ENCODE peak calls at places on chromosomes 4 and X, in nine cellular contexts. C is endothelial cell of umbilical vein, M is GM23338, A is sigmoid colon, R is H1, N is stomach, K is breast epithelium, F is HCT116, S is GM12878. U is an unnamed sample.

GRCh38 chr4:13905543-13905942 is 278.0 kb upstream of the BOD1L1 start:
- DNase-seq in C (no peak), M (no peak), A (no peak), R (no peak), N (no peak), K (no peak), F (no peak), S (no peak), U (no peak)

GRCh38 chr4:39044947-39045734 is 12.9 kb upstream of the TMEM156 start:
- DNase-seq in C (peak), M (peak), A (peak), R (peak), N (peak), K (no peak), F (no peak), S (no peak), U (no peak)

GRCh38 chr4:8242782-8243556 is 26.6 kb upstream of the HTRA3 start:
- DNase-seq in C (no peak), M (no peak), A (no peak), R (no peak), N (no peak), K (no peak), F (no peak), S (no peak), U (no peak)

GRCh38 chrX:104195489-104196084 is 29.3 kb downstream of the FAM199X start:
- DNase-seq in C (peak), M (peak), A (no peak), R (no peak), N (no peak), K (no peak), F (peak), S (no peak), U (no peak)

GRCh38 chr4:72613959-72614358 is 44.9 kb upstream of the ADAMTS3 start:
- DNase-seq in C (no peak), M (no peak), A (no peak), R (no peak), N (no peak), K (no peak), F (no peak), S (no peak), U (no peak)

GRCh38 chr4:181688416-181688815 is 554.8 kb upstream of the TENM3 start:
- DNase-seq in C (no peak), M (peak), A (no peak), R (no peak), N (no peak), K (no peak), F (no peak), S (no peak), U (no peak)

GRCh38 chrX:136063340-136064079 is 78.3 kb downstream of the SLC9A6 start:
- DNase-seq in C (no peak), M (no peak), A (peak), R (no peak), N (no peak), K (no peak), F (no peak), S (no peak), U (no peak)

GRCh38 chr4:85824166-85824945 is 349.4 kb downstream of the ARHGAP24 start:
- DNase-seq in C (peak), M (no peak), A (no peak), R (no peak), N (no peak), K (no peak), F (no peak), S (no peak), U (no peak)

GRCh38 chr4:108560624-108561023 is 59.8 kb upstream of the RPL34 start:
- DNase-seq in C (peak), M (no peak), A (no peak), R (no peak), N (no peak), K (no peak), F (no peak), S (no peak), U (no peak)

GRCh38 chr4:96009720-96010119 is 169.8 kb downstream of the PDHA2 start:
- DNase-seq in C (no peak), M (peak), A (no peak), R (no peak), N (no peak), K (no peak), F (no peak), S (no peak), U (no peak)

GRCh38 chrX:131762802-131763234 is 218.9 kb downstream of the OR13H1 start:
- DNase-seq in C (no peak), M (peak), A (peak), R (no peak), N (peak), K (no peak), F (no peak), S (peak), U (no peak)

GRCh38 chr4:151103758-151104157 is 4.3 kb downstream of the RPS3A start:
- DNase-seq in C (no peak), M (no peak), A (no peak), R (no peak), N (no peak), K (no peak), F (no peak), S (no peak), U (no peak)

GRCh38 chr4:151104621-151105020 is 5.2 kb downstream of the RPS3A start:
- DNase-seq in C (no peak), M (no peak), A (no peak), R (no peak), N (no peak), K (no peak), F (no peak), S (no peak), U (no peak)

GRCh38 chr4:151110236-151110635 is 10.8 kb downstream of the RPS3A start:
- DNase-seq in C (no peak), M (no peak), A (no peak), R (no peak), N (no peak), K (no peak), F (no peak), S (no peak), U (no peak)

GRCh38 chr4:151107063-151107462 is 7.6 kb downstream of the RPS3A start:
- DNase-seq in C (no peak), M (no peak), A (no peak), R (no peak), N (no peak), K (no peak), F (no peak), S (no peak), U (no peak)

DNA sequence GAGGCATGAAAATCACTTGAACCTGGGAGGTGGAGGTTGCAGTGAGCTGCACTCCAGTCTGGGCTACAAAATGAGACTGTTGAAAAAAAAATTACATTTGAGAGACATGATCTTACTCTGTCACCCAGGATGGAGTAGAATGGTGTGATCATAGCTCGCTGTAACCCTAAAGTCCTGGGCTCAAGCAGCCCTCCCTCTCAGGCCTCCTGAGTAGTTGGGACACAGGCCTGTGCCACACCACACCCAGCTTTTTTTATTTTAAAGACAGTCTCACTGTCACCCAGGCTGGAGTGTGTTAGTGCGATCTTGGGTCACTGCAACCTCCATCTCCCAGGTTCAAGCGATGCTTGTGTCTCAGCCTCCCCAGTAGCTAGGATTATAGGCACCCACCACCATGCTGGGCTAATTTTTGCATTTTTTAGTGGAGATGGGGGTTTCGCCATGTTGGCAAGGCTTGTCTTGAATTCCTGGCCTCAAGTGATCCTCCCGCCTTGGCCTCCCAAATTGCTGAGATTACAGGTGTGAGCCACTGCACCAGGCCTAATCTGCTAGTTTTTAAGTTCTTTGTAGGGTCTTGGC is 6.1 kb downstream of the RPS3A start:
- DNase-seq in C (no peak), M (no peak), A (no peak), R (no peak), N (no peak), K (no peak), F (no peak), S (no peak), U (no peak)
- TF ChIP-seq POLR2AphosphoS5 in C (peak), M (peak), A (no peak), R (peak), N (no peak), K (no peak), F (peak), S (peak), U (no peak)

GRCh38 chr4:139889194-139889762 is 223.7 kb downstream of the MGST2 start:
- DNase-seq in C (no peak), M (no peak), A (no peak), R (no peak), N (no peak), K (no peak), F (no peak), S (no peak), U (no peak)

GRCh38 chr4:139887378-139887801 is 221.8 kb downstream of the MGST2 start:
- DNase-seq in C (no peak), M (no peak), A (no peak), R (no peak), N (no peak), K (no peak), F (no peak), S (no peak), U (no peak)

GRCh38 chr4:139887962-139888735 is 222.5 kb downstream of the MGST2 start:
- DNase-seq in C (no peak), M (peak), A (no peak), R (no peak), N (no peak), K (no peak), F (no peak), S (peak), U (no peak)

GRCh38 chr4:139884438-139884837 is 218.8 kb downstream of the MGST2 start:
- DNase-seq in C (no peak), M (no peak), A (no peak), R (no peak), N (no peak), K (no peak), F (no peak), S (no peak), U (no peak)

GRCh38 chr4:139886798-139887197 is 221.2 kb downstream of the MGST2 start:
- DNase-seq in C (no peak), M (no peak), A (no peak), R (no peak), N (no peak), K (no peak), F (no peak), S (no peak), U (no peak)
- H3K27ac ChIP-seq in C (no peak), M (no peak), A (peak), R (no peak), N (no peak), K (peak), F (no peak), S (no peak), U (peak)

GRCh38 chr4:101791189-101791572 is 651 bp downstream of the BANK1 start:
- DNase-seq in C (no peak), M (peak), A (no peak), R (no peak), N (no peak), K (no peak), F (peak), S (no peak), U (no peak)

GRCh38 chr4:101785476-101785875 is 5.1 kb upstream of the BANK1 start:
- DNase-seq in C (peak), M (no peak), A (no peak), R (no peak), N (no peak), K (no peak), F (no peak), S (no peak), U (no peak)

GRCh38 chr4:101784957-101785356 is 5.6 kb upstream of the BANK1 start:
- DNase-seq in C (no peak), M (no peak), A (no peak), R (no peak), N (no peak), K (no peak), F (no peak), S (no peak), U (no peak)

GRCh38 chr4:101790521-101791188 is at the start of gene BANK1:
- DNase-seq in C (peak), M (peak), A (no peak), R (peak), N (peak), K (no peak), F (peak), S (peak), U (no peak)

DNA sequence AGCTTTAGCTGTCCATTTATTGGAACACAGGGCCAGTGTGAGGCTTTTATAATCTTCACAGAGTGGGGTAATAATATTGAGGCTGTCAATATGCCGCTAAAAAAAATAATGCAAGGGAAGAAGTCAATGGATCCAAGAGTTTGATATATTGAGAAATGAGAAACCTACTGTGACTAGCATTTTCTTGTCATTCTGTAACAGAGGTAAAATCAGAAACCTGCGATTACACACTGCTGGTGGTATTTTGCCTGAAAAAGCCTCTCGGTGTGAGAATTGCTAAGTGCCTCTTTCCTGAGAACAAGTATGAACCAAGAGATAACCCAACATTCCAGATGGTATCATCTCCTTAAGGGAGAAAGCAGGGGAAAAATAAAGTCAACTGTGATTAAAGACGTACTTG is 2.6 kb upstream of the BANK1 start:
- DNase-seq in C (no peak), M (no peak), A (no peak), R (no peak), N (no peak), K (no peak), F (no peak), S (no peak), U (no peak)
- TF ChIP-seq POLR2AphosphoS5 in C (no peak), M (no peak), A (no peak), R (no peak), N (no peak), K (no peak), F (no peak), S (no peak), U (no peak)

GRCh38 chr4:105620640-105621323 is 68.4 kb downstream of the ARHGEF38 start:
- DNase-seq in C (peak), M (no peak), A (no peak), R (no peak), N (no peak), K (no peak), F (peak), S (no peak), U (no peak)

GRCh38 chr4:105624530-105624929 is 72.1 kb downstream of the ARHGEF38 start:
- DNase-seq in C (no peak), M (no peak), A (no peak), R (no peak), N (peak), K (no peak), F (no peak), S (no peak), U (no peak)

GRCh38 chr4:105622269-105622668 is 69.8 kb downstream of the ARHGEF38 start:
- DNase-seq in C (no peak), M (no peak), A (no peak), R (no peak), N (no peak), K (no peak), F (no peak), S (no peak), U (no peak)

GRCh38 chr4:105623099-105623498 is 70.7 kb downstream of the ARHGEF38 start:
- DNase-seq in C (no peak), M (no peak), A (no peak), R (no peak), N (no peak), K (no peak), F (no peak), S (no peak), U (no peak)

GRCh38 chr4:105619193-105619931 is 66.9 kb downstream of the ARHGEF38 start:
- DNase-seq in C (peak), M (no peak), A (peak), R (no peak), N (peak), K (peak), F (no peak), S (no peak), U (no peak)
- H3K27ac ChIP-seq in C (no peak), M (no peak), A (no peak), R (no peak), N (no peak), K (peak), F (no peak), S (no peak), U (no peak)

DNA sequence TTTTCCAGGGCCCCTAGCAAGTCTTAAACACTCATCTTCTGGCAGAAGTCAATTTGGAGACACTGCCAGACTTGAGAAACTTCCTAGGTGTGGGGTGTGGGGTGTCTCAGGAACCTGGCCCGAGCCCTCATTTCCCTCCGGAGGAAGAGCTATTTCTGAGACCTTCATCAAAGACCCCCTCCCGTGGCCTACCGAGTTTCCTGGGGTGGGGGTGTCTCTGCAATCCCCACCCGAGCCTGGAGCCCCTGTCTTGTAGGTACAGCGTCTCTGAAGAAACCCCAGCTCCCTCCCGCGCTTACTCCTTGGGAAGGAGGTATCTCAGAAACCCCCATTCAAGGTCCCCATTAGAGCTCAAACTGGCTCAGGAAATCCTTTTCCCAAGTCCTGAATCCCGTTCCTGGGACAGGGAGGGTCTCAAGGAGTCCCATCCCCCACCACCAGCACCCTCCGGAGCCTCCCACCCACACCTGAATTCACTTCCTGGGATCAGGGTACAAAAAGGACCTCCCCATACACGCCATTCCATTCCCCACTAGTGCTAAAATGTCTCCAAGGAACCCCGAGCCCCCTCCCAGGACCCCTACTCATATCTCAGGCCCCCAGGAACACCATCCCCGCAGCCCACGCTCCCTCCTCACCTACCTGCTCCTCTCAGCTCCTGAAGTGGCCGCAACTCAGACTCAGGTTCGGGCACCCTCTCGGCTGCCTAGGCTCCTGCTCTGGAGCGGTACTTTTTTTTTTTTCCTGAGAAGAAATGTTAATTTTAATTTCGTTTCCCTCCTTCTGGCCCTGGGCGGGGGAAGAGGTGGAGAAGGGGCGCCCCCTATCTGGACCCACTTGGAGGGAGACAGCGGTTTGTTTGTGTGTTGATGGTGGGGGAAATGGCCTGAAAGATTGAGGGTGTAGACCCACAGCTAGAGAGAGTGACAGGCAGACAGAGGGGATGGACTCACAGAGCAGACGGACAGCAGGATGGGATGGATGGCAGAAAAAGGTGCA is 1.1 kb downstream of the SLC38A5 start:
- DNase-seq in C (no peak), M (peak), A (peak), R (peak), N (no peak), K (no peak), F (no peak), S (no peak), U (no peak)
- TF ChIP-seq POLR2AphosphoS5 in C (no peak), M (peak), A (no peak), R (no peak), N (no peak), K (no peak), F (no peak), S (no peak), U (no peak)

GRCh38 chr4:55385201-55385649 is 10.5 kb upstream of the TMEM165 start:
- DNase-seq in C (no peak), M (no peak), A (no peak), R (no peak), N (no peak), K (no peak), F (no peak), S (no peak), U (no peak)
- H3K27ac ChIP-seq in C (no peak), M (no peak), A (no peak), R (no peak), N (no peak), K (no peak), F (no peak), S (no peak), U (no peak)

GRCh38 chr4:114263233-114263632 is 283.8 kb upstream of the ARSJ start:
- DNase-seq in C (peak), M (peak), A (no peak), R (no peak), N (no peak), K (no peak), F (no peak), S (no peak), U (no peak)
- TF ChIP-seq POLR2AphosphoS5 in C (no peak), M (no peak), A (no peak), R (no peak), N (no peak), K (no peak), F (no peak), S (no peak), U (no peak)

DNA sequence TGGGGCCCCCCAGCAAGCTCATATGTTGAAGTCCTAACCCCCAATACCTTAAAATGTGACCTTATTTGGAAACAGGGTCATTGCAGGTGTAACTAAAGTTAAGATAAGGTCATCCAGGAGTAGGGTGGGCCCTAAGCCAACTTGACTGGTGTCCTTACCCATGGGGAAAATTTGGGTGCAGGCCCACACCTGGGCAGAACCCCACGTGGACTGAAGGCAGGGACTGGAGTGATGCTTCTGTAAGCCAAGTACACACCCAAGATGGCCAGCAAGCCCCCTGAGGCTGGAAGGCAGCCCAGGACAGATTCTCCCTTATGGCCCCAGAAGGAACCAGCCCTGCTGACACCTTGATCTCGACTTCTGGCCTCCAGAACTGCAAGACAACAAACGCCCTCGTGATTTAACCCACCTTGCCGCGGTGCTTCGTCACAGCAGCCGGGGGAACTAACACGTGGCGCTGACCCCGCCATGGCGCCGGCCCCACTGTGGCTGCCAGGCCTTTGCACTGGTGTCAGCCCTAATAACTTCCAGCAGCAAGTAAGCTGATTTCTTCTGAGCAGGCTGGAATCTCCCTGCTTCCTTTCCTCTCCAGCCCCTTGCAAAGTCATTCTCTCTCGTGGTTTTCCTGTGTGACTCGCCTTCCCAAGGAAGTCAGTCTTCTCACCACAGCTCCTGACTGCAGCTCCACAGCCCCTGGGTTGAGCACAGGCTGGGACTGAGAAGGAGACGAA is 23.2 kb upstream of the MXD4 start:
- DNase-seq in C (peak), M (no peak), A (peak), R (no peak), N (no peak), K (no peak), F (no peak), S (no peak), U (no peak)
- H3K27ac ChIP-seq in C (peak), M (no peak), A (no peak), R (no peak), N (no peak), K (no peak), F (no peak), S (no peak), U (no peak)

DNA sequence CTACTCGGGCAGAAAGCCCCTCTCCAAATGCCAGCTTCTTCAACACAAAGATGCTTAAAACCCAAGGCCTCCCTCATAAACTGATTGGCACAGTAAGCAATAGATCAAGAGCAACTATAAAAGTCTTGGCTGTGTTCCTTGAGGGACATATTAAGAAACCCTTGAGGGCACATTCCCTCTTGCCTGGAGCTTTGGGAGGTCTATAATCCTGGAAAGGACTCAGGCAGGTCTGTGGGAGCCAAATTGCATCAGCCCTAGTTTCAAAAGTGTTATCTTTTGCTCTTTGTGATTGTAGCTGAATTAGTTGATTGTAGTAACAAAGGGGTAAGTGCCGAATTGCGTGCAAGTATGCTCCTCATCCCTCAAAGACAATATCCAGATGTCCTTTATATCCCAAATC is 18.6 kb upstream of the SETD7 start:
- DNase-seq in C (no peak), M (no peak), A (no peak), R (no peak), N (no peak), K (no peak), F (no peak), S (no peak), U (no peak)
- TF ChIP-seq POLR2AphosphoS5 in C (no peak), M (no peak), A (no peak), R (no peak), N (no peak), K (no peak), F (no peak), S (no peak), U (no peak)

U was measured in suprapubic skin.